ENCODE peak calls at places on chromosomes 4 and X, in nine cellular contexts. H is GM23248; Z is lower lobe of right lung; Y is prostate gland; R is tibial artery; W is mesenchymal stem cell; G is mammary epithelial cell; M is CD8-positive, alpha-beta T cell; U is HCT116. J is an unnamed sample.
A peak's percentile ranks its signal among the peaks of the same experiment; 100 is the strongest.

GRCh38 chr4:107757860-107758476 is 37.9 kb upstream of the PAPSS1 start:
- DNase-seq in W (peak; percentile 45), G (no peak), H (peak; percentile 65), Y (no peak), M (no peak), Z (no peak), R (no peak), U (no peak), J (no peak)

GRCh38 chrX:48025561-48025960 is 18.8 kb downstream of the SPACA5 start:
- DNase-seq in Z (no peak), W (peak; percentile 67), R (peak; percentile 42), U (peak; percentile 64), H (peak; percentile 62), G (peak; percentile 37), M (no peak), Y (peak; percentile 22), J (no peak)

GRCh38 chr4:94934201-94934600 is 176.4 kb downstream of the BMPR1B start:
- DNase-seq in H (peak; percentile 65), M (no peak), U (no peak), R (no peak), Z (no peak), G (peak; percentile 23), W (peak; percentile 29), Y (no peak), J (no peak)

GRCh38 chr4:3250438-3250955 is 1.5 kb downstream of the MSANTD1 start:
- DNase-seq in H (no peak), G (no peak), Z (peak; percentile 79), M (no peak), R (no peak), Y (no peak), W (no peak), U (no peak), J (no peak)

GRCh38 chrX:76183289-76184057 is 10.6 kb downstream of the PBDC1 start:
- DNase-seq in U (no peak), R (no peak), G (peak; percentile 63), M (no peak), Z (no peak), W (peak; percentile 92), H (peak; percentile 13), Y (no peak), J (no peak)

GRCh38 chr4:4766570-4766969 is 92.9 kb upstream of the MSX1 start:
- DNase-seq in U (no peak), Y (no peak), R (no peak), H (no peak), G (no peak), M (no peak), W (peak; percentile 58), Z (no peak), J (no peak)

GRCh38 chr4:52200339-52200725 is 149.2 kb downstream of the SPATA18 start:
- DNase-seq in W (no peak), G (no peak), Z (no peak), U (no peak), H (no peak), R (no peak), Y (no peak), M (no peak), J (no peak)

GRCh38 chr4:76892601-76893000 is 5.3 kb downstream of the SOWAHB start:
- DNase-seq in R (no peak), M (no peak), H (peak; percentile 57), Z (no peak), G (peak; percentile 94), Y (no peak), W (no peak), U (no peak), J (no peak)

GRCh38 chr4:2832309-2832980 is 11.2 kb upstream of the ADD1 start:
- DNase-seq in M (no peak), R (no peak), W (no peak), Y (no peak), Z (peak; percentile 35), H (no peak), U (no peak), G (no peak), J (no peak)

GRCh38 chrX:36431819-36432218 is 512.3 kb downstream of the CFAP47 start:
- DNase-seq in U (no peak), G (peak; percentile 14), Y (no peak), M (no peak), R (no peak), W (peak; percentile 73), Z (no peak), H (peak; percentile 0), J (no peak)

GRCh38 chrX:82219129-82219528 is 1017.2 kb downstream of the SH3BGRL start:
- DNase-seq in Y (no peak), U (no peak), R (no peak), M (no peak), Z (no peak), H (no peak), W (no peak), G (no peak), J (no peak)

GRCh38 chr4:40379248-40379647 is 44.1 kb downstream of the CHRNA9 start:
- DNase-seq in G (no peak), M (no peak), Z (no peak), H (no peak), R (no peak), Y (no peak), U (no peak), W (no peak), J (no peak)

GRCh38 chrX:17706676-17707075 is 30.6 kb upstream of the SCML1 start:
- DNase-seq in M (no peak), H (peak; percentile 84), G (peak; percentile 70), U (no peak), W (peak; percentile 72), R (no peak), Z (no peak), Y (no peak), J (no peak)

GRCh38 chr4:132332932-132333722 is 816.0 kb upstream of the PCDH10 start:
- DNase-seq in G (peak; percentile 12), W (peak; percentile 73), U (peak; percentile 21), H (no peak), M (no peak), Z (no peak), R (no peak), Y (no peak), J (no peak)

GRCh38 chr4:40227284-40227683 is 30.5 kb downstream of the RHOH start:
- DNase-seq in G (no peak), W (no peak), U (no peak), Y (no peak), H (no peak), R (no peak), Z (no peak), M (no peak), J (no peak)

GRCh38 chr4:14917305-14917647 is 85.0 kb upstream of the CPEB2 start:
- DNase-seq in R (no peak), Y (no peak), U (no peak), W (no peak), H (no peak), Z (no peak), G (no peak), M (no peak), J (no peak)

GRCh38 chrX:139850968-139851367 is 81.9 kb downstream of the ATP11C start:
- DNase-seq in Z (no peak), U (no peak), G (no peak), R (no peak), M (no peak), H (no peak), W (no peak), Y (no peak), J (no peak)

GRCh38 chr4:108492816-108493595 is 127.4 kb upstream of the RPL34 start:
- DNase-seq in M (no peak), Z (no peak), G (peak; percentile 39), U (peak; percentile 21), Y (no peak), H (peak; percentile 23), R (no peak), W (peak; percentile 42), J (no peak)

GRCh38 chr4:184166736-184167135 is 50.9 kb downstream of the ENPP6 start:
- DNase-seq in U (no peak), Z (no peak), M (no peak), H (no peak), G (no peak), R (no peak), W (no peak), Y (no peak), J (no peak)

GRCh38 chr4:140851032-140851636 is 94.9 kb upstream of the TBC1D9 start:
- DNase-seq in H (peak; percentile 73), W (peak; percentile 69), M (no peak), Y (peak; percentile 56), U (peak; percentile 65), R (peak; percentile 30), G (peak; percentile 45), Z (no peak), J (peak; percentile 41)

GRCh38 chr4:167088115-167088514 is 146.2 kb downstream of the SPOCK3 start:
- DNase-seq in H (no peak), G (no peak), W (no peak), Z (no peak), Y (no peak), M (no peak), U (no peak), R (no peak), J (no peak)

GRCh38 chr4:16029329-16029728 is 54.5 kb downstream of the PROM1 start:
- DNase-seq in Z (no peak), U (no peak), W (peak; percentile 54), G (no peak), M (no peak), R (no peak), Y (no peak), H (peak; percentile 13), J (no peak)

GRCh38 chrX:100650841-100651240 is 6.8 kb downstream of the SRPX2 start:
- DNase-seq in W (peak; percentile 14), Z (no peak), G (no peak), U (no peak), H (no peak), Y (no peak), M (no peak), R (no peak), J (no peak)
- H3K4me1 ChIP-seq in W (peaks cover 7% of the 10 kb centered on the region), Z (peaks cover 5% of the 10 kb centered on the region), G (peaks cover 8% of the 10 kb centered on the region), U (peaks cover 2% of the 10 kb centered on the region), H (peaks cover 40% of the 10 kb centered on the region), Y (no peaks in the 10 kb centered on the region), M (no peaks in the 10 kb centered on the region), R (peaks cover 10% of the 10 kb centered on the region), J (no peaks in the 10 kb centered on the region)

GRCh38 chr4:38422850-38423249 is 241.1 kb upstream of the KLF3 start:
- DNase-seq in U (no peak), H (no peak), Y (no peak), Z (no peak), W (no peak), R (no peak), G (no peak), M (no peak), J (no peak)
- H3K4me1 ChIP-seq in U (no peaks in the 10 kb centered on the region), H (no peaks in the 10 kb centered on the region), Y (no peaks in the 10 kb centered on the region), Z (no peaks in the 10 kb centered on the region), W (peaks cover 4% of the 10 kb centered on the region), R (no peaks in the 10 kb centered on the region), G (no peaks in the 10 kb centered on the region), M (peaks cover 8% of the 10 kb centered on the region), J (no peaks in the 10 kb centered on the region)

GRCh38 chrX:10101269-10101668 is 55.5 kb upstream of the CLCN4 start:
- DNase-seq in R (no peak), H (no peak), Z (no peak), M (no peak), Y (peak; percentile 36), U (no peak), G (no peak), W (peak; percentile 62), J (no peak)
- H3K4me1 ChIP-seq in R (peaks cover 47% of the 10 kb centered on the region), H (no peaks in the 10 kb centered on the region), Z (no peaks in the 10 kb centered on the region), M (peaks cover 28% of the 10 kb centered on the region), Y (no peaks in the 10 kb centered on the region), U (no peaks in the 10 kb centered on the region), G (no peaks in the 10 kb centered on the region), W (peaks cover 3% of the 10 kb centered on the region), J (no peaks in the 10 kb centered on the region)

DNA sequence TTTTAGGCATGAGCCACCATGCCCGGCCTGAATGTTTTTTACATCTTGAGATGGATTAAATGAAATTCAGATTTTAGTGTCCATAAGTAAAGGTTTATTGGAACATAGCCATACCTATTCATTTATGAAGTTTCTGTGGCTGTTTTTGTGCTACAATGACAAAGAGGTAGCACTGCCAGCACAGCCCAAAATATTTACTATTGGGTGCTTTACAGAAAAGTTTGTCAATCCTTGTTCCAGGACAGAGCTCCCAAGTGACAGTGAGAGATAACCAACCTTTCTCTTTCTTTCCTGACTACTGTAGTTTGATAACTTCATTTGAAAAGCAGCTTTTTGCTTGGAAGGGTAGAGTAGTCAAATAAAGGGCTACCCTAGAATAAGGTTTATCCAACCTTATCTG is 116.2 kb downstream of the CAMK2D start:
- DNase-seq in G (no peak), R (no peak), W (no peak), U (no peak), M (no peak), Y (no peak), Z (no peak), H (no peak), J (no peak)
- H3K4me1 ChIP-seq in G (peaks cover 13% of the 10 kb centered on the region), R (peaks cover 58% of the 10 kb centered on the region), W (peaks cover 4% of the 10 kb centered on the region), U (peaks cover 24% of the 10 kb centered on the region), M (peaks cover 3% of the 10 kb centered on the region), Y (peaks cover 7% of the 10 kb centered on the region), Z (peaks cover 37% of the 10 kb centered on the region), H (peaks cover 14% of the 10 kb centered on the region), J (peaks cover 47% of the 10 kb centered on the region)

J was measured in Panc1.